ENCODE peak calls at places on chromosomes 4 and X, in six cellular contexts. One of them, this sample, is unnamed.

GRCh38 chr4:53121304-53121865 is 244.5 kb downstream of the SCFD2 start:
- DNase-seq in AG10803: no peak
- DNase-seq in mucosa of descending colon: no peak
- DNase-seq in CD8-positive, alpha-beta T cell: no peak
- DNase-seq in midbrain: peak; percentile 10
- DNase-seq in NCI-H1694 treated with DMSO at 0.1 percent for 48 hours: no peak
- DNase-seq in this sample: no peak

GRCh38 chr4:7962609-7963508 is 23.2 kb upstream of the AFAP1 start:
- DNase-seq in CD8-positive, alpha-beta T cell: no peak
- DNase-seq in AG10803: no peak
- DNase-seq in mucosa of descending colon: no peak
- DNase-seq in NCI-H1694 treated with DMSO at 0.1 percent for 48 hours: no peak
- DNase-seq in midbrain: no peak
- DNase-seq in this sample: no peak

GRCh38 chrX:133561251-133561650 is 146.0 kb upstream of the GPC4 start:
- DNase-seq in NCI-H1694 treated with DMSO at 0.1 percent for 48 hours: no peak
- DNase-seq in mucosa of descending colon: no peak
- DNase-seq in AG10803: no peak
- DNase-seq in CD8-positive, alpha-beta T cell: no peak
- DNase-seq in midbrain: no peak
- DNase-seq in this sample: no peak

GRCh38 chr4:7939377-7940108 is at the start of gene AFAP1:
- DNase-seq in NCI-H1694 treated with DMSO at 0.1 percent for 48 hours: peak; percentile 63
- DNase-seq in AG10803: peak; percentile 82
- DNase-seq in midbrain: peak; percentile 90
- DNase-seq in mucosa of descending colon: peak; percentile 94
- DNase-seq in CD8-positive, alpha-beta T cell: peak; percentile 87
- DNase-seq in this sample: peak; percentile 97

GRCh38 chr4:74755486-74755885 is 38.8 kb downstream of the BTC start:
- DNase-seq in NCI-H1694 treated with DMSO at 0.1 percent for 48 hours: no peak
- DNase-seq in AG10803: no peak
- DNase-seq in CD8-positive, alpha-beta T cell: no peak
- DNase-seq in midbrain: no peak
- DNase-seq in mucosa of descending colon: no peak
- DNase-seq in this sample: peak; percentile 30

GRCh38 chr4:11720292-11720691 is 291.6 kb upstream of the HS3ST1 start:
- DNase-seq in AG10803: no peak
- DNase-seq in NCI-H1694 treated with DMSO at 0.1 percent for 48 hours: peak; percentile 6
- DNase-seq in mucosa of descending colon: no peak
- DNase-seq in midbrain: peak; percentile 13
- DNase-seq in CD8-positive, alpha-beta T cell: no peak
- DNase-seq in this sample: no peak

GRCh38 chrX:75155830-75156525 is at the start of gene ABCB7:
- DNase-seq in midbrain: peak; percentile 70
- DNase-seq in NCI-H1694 treated with DMSO at 0.1 percent for 48 hours: peak; percentile 85
- DNase-seq in mucosa of descending colon: peak; percentile 64
- DNase-seq in CD8-positive, alpha-beta T cell: peak; percentile 63
- DNase-seq in AG10803: peak; percentile 75
- DNase-seq in this sample: peak; percentile 73

GRCh38 chr4:12486995-12487394 is 997.1 kb downstream of the RAB28 start:
- DNase-seq in NCI-H1694 treated with DMSO at 0.1 percent for 48 hours: no peak
- DNase-seq in midbrain: no peak
- DNase-seq in AG10803: no peak
- DNase-seq in CD8-positive, alpha-beta T cell: no peak
- DNase-seq in mucosa of descending colon: no peak
- DNase-seq in this sample: peak; percentile 16

GRCh38 chrX:119410027-119410819 is 11.1 kb downstream of the SLC25A43 start:
- DNase-seq in NCI-H1694 treated with DMSO at 0.1 percent for 48 hours: no peak
- DNase-seq in mucosa of descending colon: peak; percentile 80
- DNase-seq in CD8-positive, alpha-beta T cell: no peak
- DNase-seq in AG10803: peak; percentile 93
- DNase-seq in midbrain: no peak
- DNase-seq in this sample: no peak

GRCh38 chr4:10704050-10704810 is 19.7 kb upstream of the CLNK start:
- DNase-seq in AG10803: no peak
- DNase-seq in CD8-positive, alpha-beta T cell: no peak
- DNase-seq in mucosa of descending colon: no peak
- DNase-seq in NCI-H1694 treated with DMSO at 0.1 percent for 48 hours: peak; percentile 31
- DNase-seq in midbrain: no peak
- DNase-seq in this sample: no peak

GRCh38 chrX:11533211-11533651 is 132.5 kb downstream of the ARHGAP6 start:
- DNase-seq in midbrain: peak; percentile 60
- DNase-seq in AG10803: peak; percentile 78
- DNase-seq in CD8-positive, alpha-beta T cell: no peak
- DNase-seq in mucosa of descending colon: no peak
- DNase-seq in NCI-H1694 treated with DMSO at 0.1 percent for 48 hours: peak; percentile 58
- DNase-seq in this sample: no peak

GRCh38 chrX:125605145-125605544 is 285.5 kb downstream of the TEX13C start:
- DNase-seq in NCI-H1694 treated with DMSO at 0.1 percent for 48 hours: no peak
- DNase-seq in mucosa of descending colon: no peak
- DNase-seq in midbrain: no peak
- DNase-seq in CD8-positive, alpha-beta T cell: no peak
- DNase-seq in AG10803: no peak
- DNase-seq in this sample: no peak

This sample was measured in right cardiac atrium.